ENCODE peak calls at places on chromosomes 2 and 18, in six cellular contexts. M is body of pancreas; C is CD8-positive, alpha-beta memory T cell; K is Panc1; X is pancreas; P is uterus. Z is an unnamed sample. For H3K9me3 and H3K4me1, the result is how much of the 10 kb centered on the place peaks cover.

GRCh38 chr2:54099370-54099769 is 16.0 kb upstream of the ACYP2 start:
- DNase-seq in K (no peak), C (no peak), M (no peak), P (no peak), X (no peak), Z (no peak)

GRCh38 chr2:175676813-175677212 is 325.3 kb downstream of the LNPK start:
- DNase-seq in P (no peak), C (no peak), K (no peak), M (no peak), X (no peak), Z (no peak)

GRCh38 chr18:31424383-31424988 is 23.1 kb upstream of the DSG3 start:
- DNase-seq in M (peak), X (peak), C (no peak), P (no peak), K (peak), Z (peak)

GRCh38 chr2:37782721-37783438 is 111.4 kb upstream of the CDC42EP3 start:
- DNase-seq in K (no peak), X (no peak), M (no peak), C (no peak), P (peak), Z (no peak)

GRCh38 chr2:24024018-24024417 is 14.1 kb downstream of the MFSD2B start:
- DNase-seq in K (no peak), C (no peak), X (no peak), M (no peak), P (no peak), Z (no peak)

GRCh38 chr2:130373808-130374365 is 18.0 kb downstream of the PTPN18 start:
- DNase-seq in M (no peak), C (no peak), X (no peak), K (no peak), P (no peak), Z (no peak)

GRCh38 chr2:155377178-155377780 is 678.8 kb downstream of the KCNJ3 start:
- DNase-seq in P (no peak), C (no peak), K (no peak), X (no peak), M (no peak), Z (no peak)

GRCh38 chr2:120934891-120935338 is 199.2 kb downstream of the GLI2 start:
- DNase-seq in M (no peak), C (no peak), K (peak), P (no peak), X (no peak), Z (peak)

GRCh38 chr2:201118121-201118956 is 2.4 kb downstream of the CFLAR start:
- DNase-seq in P (peak), X (peak), K (peak), M (peak), C (peak), Z (peak)

GRCh38 chr2:67446504-67446911 is 49.4 kb downstream of the ETAA1 start:
- DNase-seq in K (no peak), C (no peak), M (peak), P (no peak), X (peak), Z (no peak)

GRCh38 chr2:167471734-167472133 is 583.5 kb downstream of the XIRP2 start:
- DNase-seq in M (no peak), C (no peak), K (no peak), P (no peak), X (no peak), Z (no peak)

GRCh38 chr2:135603543-135603942 is 72.3 kb downstream of the R3HDM1 start:
- DNase-seq in M (no peak), P (no peak), C (no peak), X (no peak), K (no peak), Z (no peak)

GRCh38 chr2:132797551-132797950 is 127.5 kb upstream of the LYPD1 start:
- DNase-seq in K (no peak), C (no peak), M (no peak), P (no peak), X (no peak), Z (no peak)

GRCh38 chr18:12692206-12692605 is 10.3 kb downstream of the CEP76 start:
- DNase-seq in X (no peak), M (no peak), C (no peak), P (no peak), K (no peak), Z (no peak)

DNA sequence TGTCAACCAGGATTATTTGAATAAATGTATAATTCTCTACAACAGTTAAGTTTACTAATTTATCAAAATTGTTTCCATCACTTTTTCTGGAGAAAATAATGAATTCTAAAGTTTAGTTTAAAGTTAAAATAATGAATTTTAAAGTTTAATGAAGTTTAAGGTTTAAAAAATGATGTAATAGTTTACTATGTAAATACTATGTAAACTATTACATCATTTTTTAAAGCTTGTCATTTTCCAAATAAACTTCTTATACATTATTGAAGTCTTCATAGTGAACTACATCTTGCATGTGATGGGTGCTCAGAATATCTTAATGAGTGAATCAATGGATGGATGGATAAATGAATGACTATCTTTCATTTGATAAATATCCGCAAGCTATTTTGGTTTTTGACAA is 38.8 kb downstream of the CD28 start:
- DNase-seq in K (no peak), M (no peak), C (no peak), X (no peak), P (no peak), Z (no peak)
- H3K4me3 ChIP-seq in K (no peak), M (no peak), C (no peak), X (no peak), P (no peak), Z (no peak)

DNA sequence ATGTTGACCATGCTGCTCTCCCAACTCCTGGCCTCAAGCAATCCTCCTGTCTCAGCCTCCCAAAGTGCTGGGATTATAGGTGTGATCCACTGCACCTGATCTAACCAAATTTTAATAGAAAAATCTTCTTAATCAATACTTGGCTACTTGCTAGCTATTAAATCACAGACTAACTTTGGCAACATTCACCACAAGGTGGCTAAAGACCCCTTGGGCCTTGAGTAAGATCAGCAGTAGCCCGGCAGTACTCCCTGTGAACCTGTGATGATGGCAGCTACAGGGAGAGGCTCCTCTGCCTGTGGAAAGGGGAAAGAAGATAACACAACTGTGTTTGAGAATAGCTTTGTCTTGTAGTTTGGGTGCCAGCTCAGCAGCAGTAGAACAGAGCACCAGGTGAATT is 102.9 kb downstream of the SLC39A10 start:
- DNase-seq in X (no peak), K (no peak), P (no peak), M (no peak), C (no peak), Z (no peak)
- H3K9me3 ChIP-seq in X (under half), K (under half), P (under half), M (under half), C (under half), Z (under half)

DNA sequence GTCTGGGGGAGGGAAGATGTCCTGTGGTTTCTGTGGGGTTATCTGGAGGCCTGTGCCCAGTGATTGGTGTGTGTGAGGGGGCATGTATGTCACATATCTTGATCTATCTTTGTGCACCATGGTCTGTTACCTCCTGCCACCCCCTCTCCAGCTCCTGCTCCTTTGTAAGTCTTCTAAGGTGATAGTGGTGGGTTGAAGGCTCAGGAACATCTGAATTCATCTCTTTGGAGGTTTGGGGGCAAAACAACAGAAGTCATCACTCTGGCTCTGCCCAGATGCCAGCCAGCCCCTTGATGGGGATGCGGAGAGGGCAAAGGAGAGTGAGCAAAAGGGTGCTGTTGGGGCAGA is 2.7 kb upstream of the WNT6 start:
- DNase-seq in M (no peak), P (no peak), X (no peak), C (no peak), K (no peak), Z (no peak)
- H3K4me1 ChIP-seq in M (under half), P (under half), X (under half), C (under half), K (under half), Z (under half)

GRCh38 chr18:51029378-51029693 is 677 bp upstream of the SMAD4 start:
- DNase-seq in P (no peak), X (no peak), C (no peak), K (no peak), M (no peak), Z (no peak)
- H3K4me3 ChIP-seq in P (peak), X (peak), C (peak), K (peak), M (no peak), Z (peak)

DNA sequence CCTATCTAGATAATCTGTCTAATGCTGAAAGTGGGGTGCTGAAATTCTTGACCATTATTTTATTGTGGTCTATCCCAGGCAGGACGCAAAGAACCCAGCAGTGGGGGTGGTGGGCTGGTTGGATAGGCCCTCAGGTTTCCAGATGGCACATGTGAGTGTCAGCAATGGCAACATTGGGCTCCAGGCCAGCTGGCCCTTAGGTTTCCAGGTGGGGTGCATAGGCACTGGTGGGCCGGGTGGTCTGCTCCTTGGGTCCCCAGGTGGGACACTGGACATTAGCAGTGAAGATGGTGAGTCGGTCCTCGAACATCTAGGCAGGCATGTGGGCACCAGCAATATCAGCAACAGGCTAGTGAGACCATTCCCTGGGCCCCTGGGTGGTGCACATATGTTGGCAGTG is 680.3 kb upstream of the ACVR2A start:
- DNase-seq in M (no peak), X (no peak), P (no peak), C (no peak), K (no peak), Z (no peak)
- H3K9me3 ChIP-seq in M (under half), X (under half), P (under half), C (under half), K (under half), Z (under half)

DNA sequence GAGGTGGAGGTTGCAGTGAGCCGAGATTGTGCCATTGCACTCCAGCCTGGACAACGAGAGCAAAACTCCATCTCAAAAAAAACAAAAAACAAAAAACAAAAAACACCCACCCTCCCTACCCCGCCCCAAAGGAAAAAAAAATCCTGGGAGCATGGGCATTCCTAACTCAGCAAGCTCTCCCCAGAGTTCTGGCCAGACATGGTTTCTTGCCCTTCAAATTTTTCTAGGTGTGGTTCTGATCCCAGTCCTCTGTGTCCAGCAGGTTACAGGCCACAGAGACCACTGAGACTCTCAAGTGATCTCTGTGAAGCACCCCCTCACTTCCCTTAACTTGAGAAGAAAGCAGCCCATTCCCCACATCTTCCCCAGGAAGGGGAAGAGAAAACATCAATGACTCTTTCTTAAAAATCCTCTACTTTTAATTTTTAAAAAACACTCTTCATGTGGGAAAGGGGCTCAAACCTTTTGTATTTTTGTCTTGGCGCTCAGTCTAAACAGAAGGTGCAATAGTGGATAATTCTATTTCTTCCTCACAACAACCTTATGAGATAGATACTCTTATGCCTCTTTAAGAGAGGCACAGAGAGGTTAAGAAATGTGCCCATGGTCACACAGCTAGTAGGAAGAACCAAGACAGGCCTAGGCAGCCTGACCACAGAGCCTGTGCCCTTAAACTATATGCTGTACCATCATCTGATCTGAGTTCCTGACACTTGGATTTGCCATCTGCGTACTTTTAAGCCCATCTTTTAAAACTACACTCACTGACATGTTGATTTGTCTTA is 6.9 kb upstream of the KCNE4 start:
- DNase-seq in M (no peak), K (no peak), X (no peak), P (no peak), C (no peak), Z (no peak)
- H3K4me1 ChIP-seq in M (under half), K (under half), X (under half), P (under half), C (under half), Z (under half)

GRCh38 chr18:75984853-75985252 is 510.2 kb downstream of the ZNF516 start:
- DNase-seq in M (no peak), C (no peak), P (no peak), K (no peak), X (no peak), Z (no peak)
- H3K4me3 ChIP-seq in M (no peak), C (no peak), P (no peak), K (no peak), X (no peak), Z (no peak)

GRCh38 chr2:13106302-13106701 is 389.6 kb downstream of the TRIB2 start:
- DNase-seq in X (no peak), C (no peak), P (no peak), K (no peak), M (no peak), Z (no peak)
- H3K9me3 ChIP-seq in X (under half), C (under half), P (under half), K (under half), M (under half), Z (under half)

DNA sequence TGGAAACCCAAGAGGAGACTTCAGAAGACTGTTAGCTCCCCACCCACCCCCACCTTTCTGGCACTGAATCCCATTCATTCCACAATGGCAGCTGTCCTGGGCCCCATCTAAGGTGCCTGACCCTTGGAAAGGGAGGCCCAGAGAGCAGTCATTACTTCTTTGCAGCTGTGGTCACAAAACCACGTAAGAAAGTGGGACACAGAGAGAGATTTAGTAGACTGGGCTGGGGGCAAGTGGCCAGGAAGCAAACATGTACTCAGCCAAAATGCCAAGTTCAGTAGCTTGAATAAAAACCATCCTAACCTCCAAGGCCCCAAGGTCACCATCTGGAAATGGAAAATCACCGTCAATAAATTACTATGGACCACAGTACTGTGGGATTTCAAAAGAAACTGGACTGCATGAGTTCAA is 381.4 kb downstream of the TNS1 start:
- DNase-seq in K (no peak), P (peak), C (no peak), M (no peak), X (no peak), Z (no peak)
- H3K4me1 ChIP-seq in K (under half), P (under half), C (under half), M (under half), X (under half), Z (under half)

GRCh38 chr18:7269903-7270302 is 39.0 kb downstream of the LRRC30 start:
- DNase-seq in M (no peak), K (no peak), C (no peak), X (no peak), P (no peak), Z (no peak)

GRCh38 chr18:7272268-7273049 is 41.6 kb downstream of the LRRC30 start:
- DNase-seq in C (no peak), K (no peak), X (peak), P (peak), M (peak), Z (peak)

DNA sequence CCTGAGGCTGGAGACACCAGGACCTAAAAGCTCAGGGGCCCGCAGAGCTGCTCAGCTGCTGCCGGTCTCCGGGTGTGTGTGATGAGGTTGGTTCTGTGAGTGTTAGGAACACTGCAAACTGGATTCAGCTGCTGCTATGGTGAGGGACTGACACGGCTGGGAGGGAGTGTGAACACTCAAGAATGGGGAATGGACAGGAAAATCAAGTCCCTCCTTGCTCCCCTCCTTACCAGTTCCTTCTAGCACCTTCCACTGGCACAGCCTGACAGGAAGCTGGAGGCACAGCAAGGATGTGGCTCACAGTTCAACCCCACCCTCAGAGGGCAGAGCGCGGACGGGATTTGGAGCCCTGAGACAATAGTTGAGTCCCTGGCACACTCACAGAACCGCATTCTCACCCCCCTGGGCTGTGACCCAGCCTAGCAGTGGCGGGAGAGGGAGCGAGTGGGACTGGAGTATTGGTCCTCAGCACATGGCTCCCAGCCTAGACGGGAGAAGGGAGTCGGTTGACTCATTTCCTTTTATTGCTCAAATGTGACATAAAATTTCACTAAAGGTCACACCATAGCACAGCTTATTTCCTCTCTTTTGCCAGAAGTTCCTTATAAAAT is 42.5 kb downstream of the LRRC30 start:
- DNase-seq in C (no peak), M (peak), P (peak), K (no peak), X (peak), Z (no peak)
- H3K4me3 ChIP-seq in C (no peak), M (no peak), P (no peak), K (no peak), X (no peak), Z (no peak)

Z was measured in Caco-2.